ENCODE peak calls at places on chromosomes 2 and 18, in ten cellular contexts. U is GM12892; R is KBM-7; L is neural crest cell; D is activated CD8-positive, alpha-beta memory T cell treated with anti-CD3 and anti-CD28 coated beads for 48 hours; V is left cardiac atrium; J is fibroblast of the aortic adventitia; I is left ventricle myocardium superior; T is putamen; G is PC-9. A is an unnamed sample.

GRCh38 chr2:38546585-38546984 is 56.1 kb downstream of the HNRNPLL start:
- DNase-seq in U (no peak), R (no peak), L (no peak), D (no peak), V (no peak), J (no peak), I (no peak), T (no peak), G (no peak), A (no peak)

GRCh38 chr2:24421668-24422067 is 61.3 kb upstream of the ITSN2 start:
- DNase-seq in U (peak), R (peak), L (peak), D (peak), V (peak), J (peak), I (peak), T (peak), G (peak), A (peak)

GRCh38 chr2:217924346-217924901 is 78.4 kb downstream of the TNS1 start:
- DNase-seq in U (no peak), R (no peak), L (no peak), D (no peak), V (no peak), J (no peak), I (no peak), T (no peak), G (no peak), A (no peak)

GRCh38 chr2:9757430-9758287 is 85.6 kb upstream of the TAF1B start:
- DNase-seq in U (no peak), R (no peak), L (no peak), D (no peak), V (peak), J (peak), I (peak), T (no peak), G (no peak), A (no peak)

GRCh38 chr2:105607920-105608504 is 136.7 kb upstream of the NCK2 start:
- DNase-seq in U (no peak), R (no peak), L (no peak), D (no peak), V (peak), J (no peak), I (peak), T (no peak), G (no peak), A (no peak)

GRCh38 chr2:44770221-44771187 is 171.0 kb upstream of the SIX3 start:
- DNase-seq in U (no peak), R (peak), L (no peak), D (no peak), V (no peak), J (no peak), I (no peak), T (no peak), G (no peak), A (no peak)

GRCh38 chr2:162403884-162404283 is 60.0 kb downstream of the GCA start:
- DNase-seq in U (no peak), R (no peak), L (no peak), D (no peak), V (no peak), J (peak), I (no peak), T (no peak), G (peak), A (no peak)

GRCh38 chr18:62606106-62606505 is 83.3 kb downstream of the ZCCHC2 start:
- DNase-seq in U (no peak), R (no peak), L (no peak), D (no peak), V (no peak), J (no peak), I (no peak), T (no peak), G (no peak), A (no peak)

GRCh38 chr2:106562232-106562631 is 75.1 kb downstream of the CD8B2 start:
- DNase-seq in U (no peak), R (no peak), L (no peak), D (no peak), V (no peak), J (no peak), I (no peak), T (no peak), G (no peak), A (no peak)

GRCh38 chr2:118748245-118748885 is 99.1 kb downstream of the EN1 start:
- DNase-seq in U (no peak), R (no peak), L (no peak), D (no peak), V (no peak), J (peak), I (no peak), T (no peak), G (no peak), A (no peak)

GRCh38 chr2:64463784-64464183 is 9.8 kb downstream of the LGALSL start:
- DNase-seq in U (no peak), R (no peak), L (no peak), D (no peak), V (no peak), J (peak), I (no peak), T (peak), G (no peak), A (no peak)

GRCh38 chr2:47438084-47438483 is 35.1 kb downstream of the MSH2 start:
- DNase-seq in U (no peak), R (no peak), L (no peak), D (no peak), V (no peak), J (no peak), I (no peak), T (peak), G (no peak), A (no peak)

GRCh38 chr2:86238354-86238753 is 39.1 kb downstream of the MRPL35 start:
- DNase-seq in U (peak), R (no peak), L (no peak), D (no peak), V (no peak), J (no peak), I (no peak), T (no peak), G (no peak), A (no peak)

GRCh38 chr2:226427538-226428307 is 371.9 kb downstream of the IRS1 start:
- DNase-seq in U (no peak), R (peak), L (no peak), D (no peak), V (no peak), J (peak), I (no peak), T (no peak), G (peak), A (no peak)

GRCh38 chr2:225462945-225463344 is 63.4 kb downstream of the NYAP2 start:
- DNase-seq in U (no peak), R (no peak), L (no peak), D (no peak), V (no peak), J (peak), I (no peak), T (peak), G (no peak), A (no peak)

GRCh38 chr2:46130511-46130910 is 166.7 kb upstream of the EPAS1 start:
- DNase-seq in U (no peak), R (no peak), L (no peak), D (no peak), V (no peak), J (no peak), I (no peak), T (no peak), G (no peak), A (no peak)

GRCh38 chr2:170969030-170969429 is 40.0 kb downstream of the GORASP2 start:
- DNase-seq in U (no peak), R (no peak), L (no peak), D (no peak), V (no peak), J (no peak), I (no peak), T (no peak), G (no peak), A (peak)

GRCh38 chr2:216159646-216160045 is 50.5 kb downstream of the XRCC5 start:
- DNase-seq in U (no peak), R (no peak), L (no peak), D (no peak), V (no peak), J (no peak), I (no peak), T (no peak), G (no peak), A (no peak)

GRCh38 chr18:2978208-2978607 is 34.7 kb downstream of the LPIN2 start:
- DNase-seq in U (no peak), R (no peak), L (no peak), D (no peak), V (no peak), J (peak), I (no peak), T (no peak), G (no peak), A (no peak)

GRCh38 chr2:44945676-44946427 is 4.3 kb downstream of the SIX3 start:
- DNase-seq in U (no peak), R (no peak), L (no peak), D (no peak), V (no peak), J (no peak), I (no peak), T (no peak), G (no peak), A (no peak)

GRCh38 chr2:175744000-175744399 is 258.1 kb downstream of the LNPK start:
- DNase-seq in U (no peak), R (no peak), L (no peak), D (no peak), V (no peak), J (no peak), I (no peak), T (no peak), G (no peak), A (no peak)

GRCh38 chr2:205696541-205697441 is 14.5 kb downstream of the NRP2 start:
- DNase-seq in U (no peak), R (no peak), L (no peak), D (no peak), V (no peak), J (no peak), I (no peak), T (peak), G (no peak), A (no peak)

GRCh38 chr18:76821356-76821874 is 942 bp upstream of the ZNF236 start:
- DNase-seq in U (no peak), R (no peak), L (no peak), D (no peak), V (no peak), J (no peak), I (no peak), T (no peak), G (no peak), A (no peak)

GRCh38 chr2:75465317-75465998 is 95.3 kb downstream of the EVA1A start:
- DNase-seq in U (no peak), R (no peak), L (no peak), D (no peak), V (no peak), J (peak), I (no peak), T (no peak), G (peak), A (no peak)

GRCh38 chr2:37887286-37887685 is 37.8 kb upstream of the RMDN2 start:
- DNase-seq in U (no peak), R (no peak), L (no peak), D (no peak), V (no peak), J (no peak), I (no peak), T (no peak), G (no peak), A (no peak)

GRCh38 chr2:132547089-132547687 is 122.8 kb downstream of the LYPD1 start:
- DNase-seq in U (peak), R (peak), L (peak), D (peak), V (peak), J (peak), I (peak), T (peak), G (peak), A (peak)

GRCh38 chr2:70520825-70521224 is 32.8 kb downstream of the TGFA start:
- DNase-seq in U (no peak), R (no peak), L (no peak), D (no peak), V (no peak), J (no peak), I (no peak), T (no peak), G (no peak), A (no peak)

GRCh38 chr2:12556762-12557161 is 160.0 kb upstream of the TRIB2 start:
- DNase-seq in U (no peak), R (no peak), L (no peak), D (no peak), V (no peak), J (peak), I (no peak), T (no peak), G (peak), A (no peak)

GRCh38 chr2:55916473-55917049 is 7.0 kb downstream of the EFEMP1 start:
- DNase-seq in U (no peak), R (no peak), L (no peak), D (no peak), V (no peak), J (peak), I (no peak), T (no peak), G (no peak), A (no peak)

GRCh38 chr2:96107883-96108551 is 8.4 kb downstream of the ADRA2B start:
- DNase-seq in U (no peak), R (no peak), L (no peak), D (no peak), V (no peak), J (no peak), I (peak), T (no peak), G (no peak), A (no peak)

GRCh38 chr2:45260946-45261345 is 251.7 kb upstream of the SIX2 start:
- DNase-seq in U (no peak), R (no peak), L (no peak), D (no peak), V (no peak), J (no peak), I (no peak), T (no peak), G (no peak), A (no peak)

GRCh38 chr2:23544589-23545295 is 159.8 kb downstream of the KLHL29 start:
- DNase-seq in U (no peak), R (no peak), L (no peak), D (no peak), V (no peak), J (no peak), I (no peak), T (no peak), G (no peak), A (no peak)

GRCh38 chr18:34342960-34343359 is 118.2 kb upstream of the NOL4 start:
- DNase-seq in U (no peak), R (no peak), L (no peak), D (no peak), V (no peak), J (peak), I (no peak), T (no peak), G (no peak), A (no peak)